ENCODE peak calls at places on chromosomes 13 and 19, in four cellular contexts. H is progenitor cell of endocrine pancreas, M is vagina, U is Panc1. P is an unnamed sample.

GRCh38 chr19:55210120-55210493 is 806 bp upstream of the PTPRH start:
- DNase-seq in H (no peak), M (no peak), U (peak), P (no peak)

GRCh38 chr19:29277107-29277506 is 64.2 kb upstream of the UQCRFS1 start:
- DNase-seq in H (no peak), M (no peak), U (no peak), P (no peak)

GRCh38 chr19:44752816-44753618 is 4.5 kb downstream of the BCL3 start:
- DNase-seq in H (no peak), M (no peak), U (peak), P (no peak)

GRCh38 chr19:33348301-33349010 is 25.1 kb upstream of the CEBPG start:
- DNase-seq in H (no peak), M (no peak), U (no peak), P (no peak)

GRCh38 chr19:21586341-21587116 is 81.1 kb downstream of the ZNF429 start:
- DNase-seq in H (peak), M (no peak), U (no peak), P (peak)

GRCh38 chr13:25489238-25489637 is 117.5 kb downstream of the ATP8A2 start:
- DNase-seq in H (no peak), M (no peak), U (no peak), P (no peak)

GRCh38 chr19:41431426-41432386 is 4.5 kb upstream of the B3GNT8 start:
- DNase-seq in H (no peak), M (no peak), U (no peak), P (no peak)

GRCh38 chr19:10430505-10431253 is 10.3 kb downstream of the PDE4A start:
- DNase-seq in H (no peak), M (no peak), U (no peak), P (no peak)

GRCh38 chr19:2358548-2359173 is 1.4 kb upstream of the TMPRSS9 start:
- DNase-seq in H (no peak), M (no peak), U (no peak), P (no peak)

GRCh38 chr19:41218615-41219507 is at the start of gene AXL:
- DNase-seq in H (peak), M (no peak), U (no peak), P (peak)

GRCh38 chr13:51584731-51585191 is 499 bp downstream of the WDFY2 start:
- DNase-seq in H (peak), M (no peak), U (no peak), P (peak)

GRCh38 chr19:10634881-10635463 is 9.6 kb downstream of the SLC44A2 start:
- DNase-seq in H (no peak), M (no peak), U (no peak), P (no peak)

DNA sequence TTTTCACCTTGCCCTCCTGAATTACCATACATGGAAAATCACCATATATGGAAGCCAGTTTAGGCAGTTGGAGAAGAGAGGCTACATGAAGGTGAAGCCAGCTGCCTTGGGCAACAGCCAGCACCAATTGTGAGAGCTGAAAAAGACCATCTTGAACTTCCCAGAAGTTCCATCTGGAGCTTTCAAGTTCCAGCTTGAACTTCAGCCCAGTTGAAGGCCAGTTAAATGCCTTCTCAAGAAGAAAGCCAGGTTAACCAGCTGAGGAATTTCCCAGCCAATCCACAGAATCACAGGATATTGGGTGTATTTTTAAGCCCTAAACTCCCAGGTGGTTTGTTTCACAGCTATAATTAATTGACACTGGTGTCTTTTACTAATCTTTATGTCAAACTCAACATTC is 713.6 kb upstream of the MIR17HG start:
- DNase-seq in H (no peak), M (no peak), U (no peak), P (no peak)
- TF ChIP-seq CTCF in H (no peak), M (no peak), U (no peak), P (no peak)

DNA sequence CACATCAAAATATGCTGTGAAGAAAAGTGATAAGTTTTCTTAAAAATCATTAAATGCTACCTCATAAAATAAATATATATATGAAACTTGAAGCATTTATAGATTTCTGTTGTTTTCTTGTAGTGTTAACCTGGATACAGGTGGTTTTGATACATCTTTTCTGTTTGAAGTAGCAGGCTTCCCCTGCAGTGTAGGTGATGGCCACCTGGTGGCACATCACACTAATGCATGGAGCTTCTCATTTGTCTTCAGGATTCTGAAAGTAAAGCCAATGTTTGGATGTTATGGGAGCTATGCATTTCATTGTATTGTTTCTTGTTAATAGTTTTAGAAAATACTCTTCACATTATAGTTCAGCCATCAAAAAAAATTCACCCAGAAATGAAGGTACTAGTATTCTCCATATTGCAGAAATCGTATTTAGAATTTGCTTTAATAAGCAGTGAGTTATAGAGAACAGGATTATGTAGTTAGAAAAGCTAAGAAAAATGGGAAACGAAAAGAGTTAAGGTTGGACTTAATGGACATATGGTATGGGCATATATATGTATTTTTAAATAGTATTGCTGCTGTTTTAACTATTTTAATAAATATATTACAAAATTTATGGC is 18.7 kb downstream of the GPR180 start:
- DNase-seq in H (no peak), M (no peak), U (no peak), P (peak)
- TF ChIP-seq CTCF in H (peak), M (no peak), U (peak), P (peak)

GRCh38 chr13:84845875-84846619 is 953.2 kb downstream of the SLITRK6 start:
- DNase-seq in H (no peak), M (no peak), U (no peak), P (no peak)

GRCh38 chr13:84847107-84847506 is 952.1 kb downstream of the SLITRK6 start:
- DNase-seq in H (no peak), M (no peak), U (no peak), P (no peak)

GRCh38 chr13:84843368-84843767 is 955.9 kb downstream of the SLITRK6 start:
- DNase-seq in H (no peak), M (no peak), U (no peak), P (no peak)

DNA sequence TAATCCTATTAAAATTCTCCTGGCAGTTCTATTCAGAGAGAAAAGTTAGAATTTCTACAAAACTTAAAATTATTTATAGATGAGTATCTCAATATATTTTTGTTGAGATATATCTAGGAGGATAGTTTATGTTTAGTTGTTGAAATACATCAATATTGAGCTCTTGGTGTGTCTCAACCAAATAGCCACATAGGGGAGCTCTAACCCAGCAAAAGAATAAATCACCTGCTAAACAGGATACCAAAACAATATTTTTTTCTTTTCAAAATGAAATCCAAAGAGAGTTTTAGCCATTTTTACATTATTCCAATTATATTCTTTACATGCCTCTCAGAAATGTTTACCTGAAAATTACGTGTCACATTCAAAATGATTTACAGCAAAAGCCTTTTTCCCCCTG is 954.7 kb downstream of the SLITRK6 start:
- DNase-seq in H (no peak), M (no peak), U (no peak), P (no peak)
- TF ChIP-seq CTCF in H (peak), M (no peak), U (peak), P (peak)

DNA sequence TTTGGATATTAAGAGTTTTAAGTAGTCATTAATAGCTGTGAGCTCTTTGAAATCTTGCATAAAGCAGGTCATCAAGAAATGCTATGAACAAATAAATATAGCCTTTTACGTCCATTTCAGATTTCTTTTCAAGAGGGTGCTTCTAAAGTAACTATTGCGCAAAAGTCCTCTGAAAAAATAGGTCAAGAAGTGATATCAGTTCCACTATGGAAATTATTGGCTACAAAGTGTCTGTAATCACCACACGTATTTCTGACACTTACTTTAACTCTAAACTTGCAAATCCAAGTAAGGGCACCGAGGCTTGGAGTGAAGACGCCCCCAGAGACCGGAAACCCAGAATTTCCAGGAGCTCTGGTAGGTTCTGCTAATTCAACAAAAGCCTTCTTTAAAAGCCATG is 44.9 kb upstream of the STARD13 start:
- DNase-seq in H (no peak), M (no peak), U (no peak), P (no peak)
- TF ChIP-seq CTCF in H (no peak), M (no peak), U (no peak), P (no peak)

GRCh38 chr13:23833733-23834611 is 55.2 kb downstream of the MIPEP start:
- DNase-seq in H (no peak), M (no peak), U (no peak), P (no peak)
- TF ChIP-seq CTCF in H (no peak), M (no peak), U (no peak), P (no peak)

GRCh38 chr13:44435142-44435982 is 61.7 kb downstream of the SERP2 start:
- DNase-seq in H (peak), M (no peak), U (peak), P (peak)
- TF ChIP-seq CTCF in H (no peak), M (no peak), U (no peak), P (no peak)

DNA sequence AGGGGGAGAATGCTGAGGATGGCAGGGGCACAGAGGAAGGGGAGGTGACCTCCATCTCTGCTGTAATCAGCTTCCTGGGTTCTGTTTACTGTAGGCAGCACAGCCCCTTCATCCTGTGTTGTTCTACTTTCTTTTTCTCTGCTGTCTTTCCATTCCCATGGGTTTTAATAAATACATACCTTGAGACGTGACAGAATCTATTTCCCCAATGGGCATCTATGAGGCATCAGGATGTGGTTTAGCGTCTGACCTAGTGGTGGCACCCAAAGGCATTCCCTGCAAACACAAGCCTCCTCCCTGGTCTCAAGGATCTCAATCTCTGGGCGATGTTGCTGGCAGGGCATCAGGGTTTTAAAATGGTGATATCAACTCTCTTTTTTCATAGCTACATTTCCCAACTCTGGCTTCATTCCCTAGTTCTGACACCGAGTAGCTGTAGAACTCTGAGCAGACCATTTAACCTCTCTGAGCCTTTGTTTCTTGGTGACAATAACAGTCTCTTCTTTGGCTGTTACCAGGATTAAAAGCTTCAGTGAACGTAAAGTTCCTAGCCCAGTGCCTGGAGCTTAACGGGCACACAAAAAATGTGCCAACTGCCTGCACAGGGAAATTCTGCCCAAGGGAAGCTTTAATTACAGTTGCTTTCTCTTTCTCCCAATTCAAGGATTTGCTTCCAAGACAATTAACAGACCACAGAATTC is 60.9 kb downstream of the ALOX5AP start:
- DNase-seq in H (no peak), M (no peak), U (peak), P (no peak)
- TF ChIP-seq CTCF in H (no peak), M (no peak), U (peak), P (no peak)

DNA sequence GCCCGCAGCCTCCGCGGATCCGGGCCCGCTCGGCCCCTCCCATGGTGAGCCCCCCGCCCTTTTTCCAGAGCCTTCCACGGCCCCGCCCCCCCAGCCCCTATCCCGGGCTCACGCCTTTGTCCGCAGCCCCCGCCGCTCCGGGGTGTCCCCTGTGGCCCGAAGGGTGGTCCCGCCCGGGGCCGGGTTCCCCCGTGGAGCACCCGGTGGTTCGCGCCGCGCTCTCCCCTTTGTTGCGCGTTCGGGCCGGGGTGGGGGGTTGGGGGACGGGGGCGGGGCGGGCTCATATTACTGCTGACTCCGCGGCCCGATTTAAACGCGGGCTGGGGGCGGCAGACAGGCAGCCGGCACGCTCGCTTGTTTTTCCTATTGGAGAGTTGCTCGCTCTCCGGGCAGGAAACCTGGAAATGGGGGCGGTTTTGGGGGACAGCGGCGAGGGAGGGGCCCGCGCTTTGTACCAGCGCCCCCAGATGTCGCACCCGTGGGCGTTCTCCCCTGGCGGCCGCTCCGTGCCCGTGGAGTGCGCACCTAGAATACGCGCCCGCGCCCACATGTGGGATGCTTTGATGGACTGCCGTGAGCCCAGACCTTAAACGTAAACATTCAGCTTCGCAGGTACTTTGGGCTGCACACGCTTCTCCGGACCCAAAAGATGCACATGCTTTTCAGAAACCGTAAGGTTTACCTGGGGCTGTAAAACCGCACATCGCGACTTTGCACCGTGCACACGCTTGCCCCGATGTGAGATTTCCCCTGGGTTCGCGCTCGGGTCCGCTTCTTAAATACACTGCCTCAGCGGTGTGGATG is 699 bp downstream of the PTOV1 start:
- DNase-seq in H (peak), M (no peak), U (no peak), P (peak)
- TF ChIP-seq CTCF in H (peak), M (no peak), U (no peak), P (no peak)

GRCh38 chr19:37551123-37551993 is 43.2 kb downstream of the ZNF571 start:
- DNase-seq in H (no peak), M (no peak), U (no peak), P (peak)
- TF ChIP-seq CTCF in H (no peak), M (no peak), U (no peak), P (no peak)

DNA sequence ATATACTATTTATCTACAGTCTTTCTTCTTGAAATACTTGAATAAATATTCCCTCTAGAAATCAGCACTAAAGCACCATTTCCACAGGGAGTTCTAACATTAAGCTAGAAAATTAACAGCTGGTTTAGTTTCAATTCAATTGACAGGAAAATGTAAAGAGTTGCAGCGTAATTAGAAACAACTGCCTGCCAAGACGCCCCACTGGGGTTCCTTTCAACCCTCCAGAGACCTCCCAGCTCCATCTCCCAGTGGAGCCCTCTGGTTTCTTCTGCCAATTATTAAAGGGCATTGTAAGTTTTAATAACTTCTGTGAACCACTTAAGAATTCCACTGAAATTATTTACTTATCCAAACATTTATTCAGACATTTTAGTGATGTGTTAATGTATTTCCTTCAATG is 4.1 kb downstream of the GJA3 start:
- DNase-seq in H (no peak), M (no peak), U (no peak), P (no peak)
- TF ChIP-seq CTCF in H (no peak), M (no peak), U (no peak), P (no peak)

P was measured in glutamatergic neuron.